ENCODE peak calls at places on chromosomes 16 and 17, in six cellular contexts. R is uterus, F is tibial nerve, I is IMR-90, O is heart left ventricle, H is thyroid gland. X is an unnamed sample.

GRCh38 chr16:59684911-59685310 is 950.8 kb upstream of the GOT2 start:
- DNase-seq in R (no peak), F (no peak), I (peak; percentile 41), O (no peak), H (no peak), X (no peak)

GRCh38 chr17:16346721-16347271 is 6.5 kb downstream of the CENPV start:
- DNase-seq in R (no peak), F (no peak), I (no peak), O (no peak), H (no peak), X (no peak)

GRCh38 chr16:12158428-12158827 is 181.9 kb downstream of the SNX29 start:
- DNase-seq in R (no peak), F (no peak), I (peak; percentile 88), O (no peak), H (no peak), X (no peak)

GRCh38 chr16:27378871-27379580 is 22.9 kb upstream of the IL21R start:
- DNase-seq in R (no peak), F (no peak), I (peak; percentile 21), O (no peak), H (no peak), X (no peak)

GRCh38 chr16:88769617-88770458 is 15.2 kb downstream of the PIEZO1 start:
- DNase-seq in R (no peak), F (no peak), I (no peak), O (no peak), H (peak; percentile 85), X (no peak)

GRCh38 chr17:62664336-62665120 is 37.1 kb downstream of the MRC2 start:
- DNase-seq in R (no peak), F (no peak), I (no peak), O (no peak), H (no peak), X (no peak)

GRCh38 chr17:82003411-82004381 is 19.0 kb downstream of the CENPX start:
- DNase-seq in R (peak; percentile 88), F (peak; percentile 50), I (peak; percentile 95), O (no peak), H (no peak), X (no peak)

GRCh38 chr17:9270921-9271320 is 249.6 kb downstream of the NTN1 start:
- DNase-seq in R (no peak), F (no peak), I (no peak), O (no peak), H (no peak), X (no peak)

GRCh38 chr17:37567137-37567927 is 41.9 kb downstream of the SYNRG start:
- DNase-seq in R (no peak), F (no peak), I (no peak), O (no peak), H (no peak), X (no peak)

GRCh38 chr17:82272495-82273326 is 789 bp downstream of the CSNK1D start:
- DNase-seq in R (peak; percentile 52), F (peak; percentile 41), I (no peak), O (peak; percentile 82), H (no peak), X (peak; percentile 81)

GRCh38 chr16:50311134-50311528 is 44.8 kb downstream of the ADCY7 start:
- DNase-seq in R (no peak), F (no peak), I (no peak), O (no peak), H (no peak), X (no peak)

GRCh38 chr17:9023389-9024210 is 2.3 kb downstream of the NTN1 start:
- DNase-seq in R (no peak), F (no peak), I (no peak), O (no peak), H (no peak), X (no peak)

GRCh38 chr17:36475346-36475970 is 11.0 kb upstream of the ZNHIT3 start:
- DNase-seq in R (no peak), F (no peak), I (no peak), O (no peak), H (peak; percentile 25), X (no peak)

GRCh38 chr17:57578608-57578990 is 166.5 kb downstream of the CCDC182 start:
- DNase-seq in R (no peak), F (no peak), I (peak; percentile 51), O (no peak), H (no peak), X (no peak)

GRCh38 chr17:33451221-33451620 is 158.1 kb upstream of the ASIC2 start:
- DNase-seq in R (no peak), F (no peak), I (no peak), O (no peak), H (no peak), X (no peak)

GRCh38 chr17:30232015-30232821 is 3.3 kb downstream of the SLC6A4 start:
- DNase-seq in R (no peak), F (no peak), I (no peak), O (no peak), H (no peak), X (no peak)

DNA sequence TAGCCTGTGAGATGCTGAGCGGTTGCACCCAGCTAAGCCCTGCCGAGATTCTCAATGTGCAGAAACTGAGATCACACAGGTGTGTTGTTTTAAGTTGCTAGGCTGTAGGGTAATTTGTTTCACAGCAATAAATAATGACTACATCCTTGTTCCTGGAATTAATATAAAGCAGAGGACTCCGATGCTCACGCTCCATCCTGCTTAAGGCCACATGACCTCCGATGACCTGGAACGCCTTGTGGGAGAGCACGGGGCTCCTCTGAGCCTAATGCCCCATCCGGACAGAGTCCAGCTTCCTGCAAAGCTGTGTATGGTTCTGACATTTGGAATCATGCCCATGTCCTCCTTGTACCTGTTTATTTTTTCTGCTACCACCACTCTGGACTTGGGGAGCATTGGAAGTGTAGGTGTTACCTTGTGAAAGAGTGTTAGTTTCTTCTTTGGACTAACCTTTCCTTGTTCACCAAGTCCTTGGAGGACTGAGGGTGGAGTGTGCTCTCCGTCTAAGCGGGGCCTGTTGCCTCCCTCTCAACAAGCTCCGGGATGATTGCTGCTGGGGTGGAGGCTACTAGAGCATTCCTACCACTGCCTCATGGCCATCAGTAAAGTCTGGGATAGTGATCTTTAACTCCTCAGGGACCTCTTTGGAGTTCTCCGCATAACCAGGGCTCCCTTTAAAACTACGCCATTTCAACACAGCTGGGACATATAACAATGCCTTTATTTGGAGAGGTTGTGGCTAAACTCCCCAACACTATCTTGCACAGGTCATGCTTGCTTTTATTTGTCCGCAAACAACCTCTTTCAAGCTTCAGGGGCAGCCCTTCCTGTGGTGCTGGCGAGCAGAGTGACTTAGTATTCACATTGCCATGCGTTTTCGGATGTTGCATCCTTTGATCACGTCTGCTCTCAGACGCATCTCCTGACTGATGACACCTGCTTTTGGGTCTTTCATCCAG is 125.4 kb downstream of the IRX3 start:
- DNase-seq in R (no peak), F (no peak), I (no peak), O (no peak), H (no peak), X (no peak)
- TF ChIP-seq POLR2A in R (no peak), F (no peak), I (no peak), O (no peak), H (no peak), X (no peak)

GRCh38 chr17:76793775-76794174 is 55.9 kb downstream of the MFSD11 start:
- DNase-seq in R (no peak), F (no peak), I (peak; percentile 23), O (no peak), H (no peak), X (no peak)
- TF ChIP-seq CTCF in R (no peak), F (no peak), I (peak; percentile 46), O (no peak), H (no peak), X (no peak)

GRCh38 chr17:75783803-75784472 is 668 bp upstream of the UNK start:
- DNase-seq in R (peak; percentile 65), F (no peak), I (no peak), O (peak; percentile 66), H (peak; percentile 34), X (no peak)

GRCh38 chr17:75783069-75783783 is 1.4 kb upstream of the UNK start:
- DNase-seq in R (no peak), F (peak; percentile 53), I (peak; percentile 64), O (no peak), H (no peak), X (no peak)

GRCh38 chr17:75784473-75785015 is at the start of gene UNK:
- DNase-seq in R (peak; percentile 99), F (peak; percentile 96), I (peak; percentile 100), O (peak; percentile 97), H (peak; percentile 98), X (peak; percentile 98)

GRCh38 chr17:75785770-75786538 is 1.3 kb downstream of the UNK start:
- DNase-seq in R (no peak), F (no peak), I (peak; percentile 68), O (no peak), H (no peak), X (no peak)

DNA sequence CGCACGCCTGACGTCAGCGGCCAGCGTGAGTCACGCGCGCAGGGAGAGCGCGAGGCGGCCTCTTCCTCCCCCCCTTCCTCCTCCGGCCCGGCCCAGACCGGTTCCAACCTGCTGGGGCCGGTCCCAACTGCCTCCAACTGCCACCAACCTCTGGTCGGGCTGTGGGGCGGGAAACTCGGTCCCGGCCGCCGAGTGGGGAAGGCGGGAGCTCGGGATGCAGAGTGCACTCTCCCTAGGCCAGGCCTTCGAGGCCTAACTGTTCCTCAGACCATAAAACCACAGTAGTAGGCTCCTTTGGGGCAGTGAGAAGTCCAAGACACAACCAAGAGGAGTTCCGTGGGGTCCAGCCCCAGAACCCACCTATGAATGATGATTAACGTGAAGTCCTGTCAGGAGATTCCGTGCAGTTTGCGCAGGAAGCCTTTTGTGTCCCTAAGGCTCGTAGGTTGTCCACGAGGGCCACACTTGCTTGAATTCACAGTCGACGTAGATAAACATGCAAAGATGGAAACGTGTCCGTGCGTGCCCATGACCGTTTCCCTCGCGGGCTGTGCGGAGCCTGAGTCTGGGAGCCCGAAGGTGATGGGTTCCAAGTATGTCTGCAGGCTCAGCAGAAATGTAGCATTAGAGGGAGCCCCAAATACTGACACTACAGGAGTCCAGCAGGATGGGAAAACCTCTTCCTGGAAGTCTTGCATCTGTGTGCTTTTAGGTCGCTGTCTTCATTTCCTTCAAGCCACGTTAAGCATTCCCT is 587 bp downstream of the UNK start:
- DNase-seq in R (peak; percentile 88), F (peak; percentile 90), I (peak; percentile 86), O (peak; percentile 95), H (peak; percentile 87), X (peak; percentile 95)
- TF ChIP-seq POLR2A in R (peak; percentile 65), F (peak; percentile 97), I (peak; percentile 41), O (peak; percentile 52), H (peak; percentile 43), X (peak; percentile 13)

DNA sequence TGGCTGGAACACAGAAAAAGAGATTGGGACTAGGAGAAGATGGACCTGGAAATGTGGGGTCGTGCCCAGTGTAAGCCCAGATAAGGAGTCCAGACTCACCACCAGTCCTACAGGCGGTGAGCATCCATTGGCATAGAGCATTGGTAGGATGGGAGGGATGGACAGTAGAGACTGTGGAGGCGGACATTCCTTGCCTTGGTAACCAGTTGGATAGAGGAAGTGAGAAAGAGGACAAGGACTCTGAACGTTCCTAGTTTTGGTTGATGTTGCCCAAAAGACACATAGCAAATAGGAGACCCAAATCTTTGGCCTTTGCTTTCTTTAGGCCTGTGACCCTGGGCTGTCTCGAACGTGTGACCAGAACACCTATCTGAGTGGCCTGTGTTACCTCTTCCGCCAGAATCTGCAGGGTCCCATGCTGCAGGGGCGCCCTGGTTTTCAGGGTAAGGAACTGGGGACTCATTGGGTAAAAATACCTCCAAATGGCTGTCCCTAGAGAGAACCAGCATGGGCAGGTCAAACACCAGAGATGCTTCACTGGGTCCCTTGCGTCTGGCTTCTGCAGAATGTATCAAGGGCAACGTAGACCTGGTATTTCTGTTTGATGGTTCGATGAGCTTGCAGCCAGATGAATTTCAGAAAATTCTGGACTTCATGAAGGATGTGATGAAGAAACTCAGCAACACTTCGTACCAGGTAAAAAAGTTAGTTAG is 6.4 kb downstream of the ITGAL start:
- DNase-seq in R (no peak), F (no peak), I (no peak), O (no peak), H (no peak), X (no peak)
- TF ChIP-seq CTCF in R (no peak), F (no peak), I (no peak), O (no peak), H (no peak), X (no peak)

GRCh38 chr17:44829558-44830358 is at the start of gene GJC1:
- DNase-seq in R (peak; percentile 60), F (no peak), I (no peak), O (peak; percentile 77), H (no peak), X (no peak)
- TF ChIP-seq POLR2A in R (peak; percentile 63), F (peak; percentile 14), I (no peak), O (peak; percentile 26), H (no peak), X (no peak)